ENCODE peak calls at places on chromosome 4, in ten cellular contexts. A, O, W, F, H, D, N, T, R and E are unnamed samples.
A peak's percentile ranks its signal among the peaks of the same experiment; 100 is the strongest.

GRCh38 chr4:173464486-173464885 is 65.5 kb downstream of the HAND2 start:
- DNase-seq in A (no peak), O (no peak), W (no peak), F (no peak), H (no peak), D (no peak), N (no peak), T (no peak), R (no peak), E (no peak)

GRCh38 chr4:116872941-116873340 is 212.4 kb downstream of the TRAM1L1 start:
- DNase-seq in A (no peak), O (no peak), W (no peak), F (no peak), H (no peak), D (no peak), N (no peak), T (no peak), R (no peak), E (no peak)

GRCh38 chr4:51842167-51842553 is 793 bp upstream of the DCUN1D4 start:
- DNase-seq in A (peak; percentile 15), O (no peak), W (no peak), F (no peak), H (no peak), D (peak; percentile 29), N (no peak), T (peak; percentile 7), R (peak; percentile 60), E (no peak)

GRCh38 chr4:141132689-141133145 is 552 bp downstream of the RNF150 start:
- DNase-seq in A (no peak), O (no peak), W (peak; percentile 67), F (no peak), H (no peak), D (peak; percentile 62), N (no peak), T (no peak), R (peak; percentile 46), E (no peak)

GRCh38 chr4:88613417-88613875 is 21.2 kb downstream of the HERC3 start:
- DNase-seq in A (no peak), O (no peak), W (no peak), F (peak; percentile 47), H (peak; percentile 85), D (no peak), N (peak; percentile 47), T (peak; percentile 82), R (no peak), E (no peak)

GRCh38 chr4:75922588-75922987 is 18.2 kb downstream of the NAAA start:
- DNase-seq in A (no peak), O (no peak), W (no peak), F (no peak), H (no peak), D (no peak), N (no peak), T (no peak), R (no peak), E (no peak)

GRCh38 chr4:150769235-150769634 is 187.3 kb downstream of the MAB21L2 start:
- DNase-seq in A (peak; percentile 16), O (no peak), W (no peak), F (no peak), H (no peak), D (peak; percentile 42), N (peak; percentile 52), T (no peak), R (no peak), E (no peak)

GRCh38 chr4:37767546-37767945 is 58.9 kb upstream of the PGM2 start:
- DNase-seq in A (no peak), O (peak; percentile 69), W (peak; percentile 91), F (peak; percentile 53), H (no peak), D (peak; percentile 42), N (peak; percentile 88), T (no peak), R (peak; percentile 61), E (peak; percentile 87)

GRCh38 chr4:5890063-5890727 is 2.7 kb downstream of the CRMP1 start:
- DNase-seq in A (no peak), O (no peak), W (no peak), F (no peak), H (no peak), D (no peak), N (no peak), T (no peak), R (no peak), E (no peak)

GRCh38 chr4:149465941-149466340 is 349.7 kb downstream of the IQCM start:
- DNase-seq in A (no peak), O (no peak), W (no peak), F (no peak), H (no peak), D (no peak), N (peak; percentile 85), T (no peak), R (no peak), E (no peak)

GRCh38 chr4:186832906-186833305 is 109.2 kb upstream of the FAT1 start:
- DNase-seq in A (peak; percentile 35), O (no peak), W (no peak), F (no peak), H (no peak), D (no peak), N (peak; percentile 89), T (no peak), R (no peak), E (no peak)

GRCh38 chr4:154164931-154165839 is 326.4 kb downstream of the DCHS2 start:
- DNase-seq in A (no peak), O (no peak), W (no peak), F (peak; percentile 66), H (no peak), D (no peak), N (peak; percentile 86), T (no peak), R (no peak), E (no peak)

GRCh38 chr4:165394275-165394674 is 15.5 kb downstream of the CPE start:
- DNase-seq in A (no peak), O (no peak), W (no peak), F (no peak), H (no peak), D (no peak), N (peak; percentile 23), T (no peak), R (no peak), E (no peak)

GRCh38 chr4:1008840-1009646 is 2.4 kb upstream of the FGFRL1 start:
- DNase-seq in A (no peak), O (peak; percentile 69), W (peak; percentile 74), F (no peak), H (peak; percentile 44), D (peak; percentile 60), N (no peak), T (peak; percentile 41), R (peak; percentile 74), E (peak; percentile 74)

GRCh38 chr4:156638332-156638731 is 333.3 kb downstream of the PDGFC start:
- DNase-seq in A (no peak), O (no peak), W (no peak), F (no peak), H (no peak), D (no peak), N (no peak), T (no peak), R (no peak), E (no peak)

GRCh38 chr4:156786713-156787112 is 184.9 kb downstream of the PDGFC start:
- DNase-seq in A (no peak), O (no peak), W (no peak), F (no peak), H (no peak), D (no peak), N (no peak), T (no peak), R (no peak), E (no peak)

GRCh38 chr4:165844151-165844550 is 28.9 kb upstream of the TLL1 start:
- DNase-seq in A (no peak), O (no peak), W (no peak), F (no peak), H (no peak), D (no peak), N (no peak), T (no peak), R (no peak), E (no peak)

GRCh38 chr4:184815046-184815877 is 10.5 kb downstream of the ACSL1 start:
- DNase-seq in A (peak; percentile 79), O (peak; percentile 86), W (peak; percentile 80), F (no peak), H (no peak), D (peak; percentile 67), N (peak; percentile 94), T (no peak), R (peak; percentile 91), E (peak; percentile 84)
- H3K4me1 ChIP-seq in A (peaks cover 51% of the 10 kb centered on the region), O (peaks cover 70% of the 10 kb centered on the region), W (no peaks in the 10 kb centered on the region), F (peaks cover 3% of the 10 kb centered on the region), H (peaks cover 5% of the 10 kb centered on the region), D (peaks cover 57% of the 10 kb centered on the region), N (peaks cover 22% of the 10 kb centered on the region), T (peaks cover 8% of the 10 kb centered on the region), R (no peaks in the 10 kb centered on the region), E (peaks cover 77% of the 10 kb centered on the region)

DNA sequence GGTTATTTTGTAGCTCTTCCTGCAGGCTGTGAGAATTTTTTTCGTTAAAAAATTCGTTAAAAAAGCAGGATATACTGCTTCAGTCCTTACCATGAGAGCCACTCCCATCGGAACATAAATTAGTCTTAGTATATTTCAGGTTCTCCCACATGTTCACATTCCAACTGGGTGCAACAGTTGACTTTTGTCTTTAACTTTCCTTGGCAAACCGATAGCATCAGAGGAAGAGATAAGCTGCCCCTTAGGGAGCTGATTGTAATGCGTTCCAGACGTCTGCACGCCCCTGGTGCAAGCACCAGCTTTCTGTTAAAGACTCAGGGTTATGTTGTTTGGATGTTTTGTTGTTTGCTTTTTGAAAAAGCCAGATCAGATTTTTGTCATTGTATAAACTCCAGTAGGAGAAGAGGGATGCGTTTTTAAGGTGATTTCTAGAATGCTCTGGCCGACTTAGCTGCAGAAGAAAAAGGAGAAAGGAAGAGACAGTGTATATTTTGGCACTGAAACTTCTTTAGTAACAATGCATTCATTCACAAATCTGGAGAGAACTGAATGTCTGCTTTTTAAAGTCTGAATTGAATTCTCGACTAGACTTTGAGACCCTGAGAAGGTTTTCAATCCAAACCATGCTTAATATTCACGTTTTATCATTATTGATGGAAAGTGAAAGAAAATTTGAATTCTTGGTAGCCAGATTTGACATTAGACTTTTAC is 160.9 kb downstream of the CBR4 start:
- DNase-seq in A (no peak), O (no peak), W (no peak), F (no peak), H (no peak), D (no peak), N (no peak), T (no peak), R (no peak), E (no peak)
- H3K4me1 ChIP-seq in A (no peaks in the 10 kb centered on the region), O (peaks cover 60% of the 10 kb centered on the region), W (peaks cover 11% of the 10 kb centered on the region), F (peaks cover 3% of the 10 kb centered on the region), H (no peaks in the 10 kb centered on the region), D (peaks cover 45% of the 10 kb centered on the region), N (peaks cover 24% of the 10 kb centered on the region), T (no peaks in the 10 kb centered on the region), R (no peaks in the 10 kb centered on the region), E (peaks cover 50% of the 10 kb centered on the region)

GRCh38 chr4:34921391-34921790 is 1322.9 kb downstream of the ARAP2 start:
- DNase-seq in A (no peak), O (no peak), W (no peak), F (no peak), H (no peak), D (no peak), N (no peak), T (no peak), R (no peak), E (no peak)
- H3K4me1 ChIP-seq in A (no peaks in the 10 kb centered on the region), O (no peaks in the 10 kb centered on the region), W (no peaks in the 10 kb centered on the region), F (no peaks in the 10 kb centered on the region), H (no peaks in the 10 kb centered on the region), D (no peaks in the 10 kb centered on the region), N (no peaks in the 10 kb centered on the region), T (no peaks in the 10 kb centered on the region), R (no peaks in the 10 kb centered on the region), E (no peaks in the 10 kb centered on the region)

DNA sequence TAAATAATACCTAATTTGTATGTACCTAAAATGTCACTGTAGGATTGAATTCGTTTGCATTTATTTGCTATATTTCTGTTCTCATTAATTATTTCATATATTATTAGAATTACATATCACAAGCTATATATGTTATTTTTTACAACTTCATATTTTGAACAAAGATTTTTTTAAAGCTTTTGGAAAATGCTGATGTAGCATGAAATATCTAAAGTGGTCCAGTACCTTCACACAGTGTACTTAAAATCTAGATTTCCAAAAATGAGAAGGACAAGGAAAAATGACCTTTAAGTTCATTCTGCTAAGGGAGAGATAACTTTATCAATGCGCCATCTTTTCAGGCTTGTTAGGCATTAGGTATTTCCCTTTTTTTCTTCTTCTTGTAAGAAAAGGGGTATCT is 71.8 kb downstream of the LARP7 start:
- DNase-seq in A (no peak), O (no peak), W (no peak), F (no peak), H (no peak), D (no peak), N (no peak), T (no peak), R (no peak), E (no peak)
- H3K4me1 ChIP-seq in A (no peaks in the 10 kb centered on the region), O (no peaks in the 10 kb centered on the region), W (peaks cover 4% of the 10 kb centered on the region), F (peaks cover 22% of the 10 kb centered on the region), H (peaks cover 5% of the 10 kb centered on the region), D (peaks cover 11% of the 10 kb centered on the region), N (no peaks in the 10 kb centered on the region), T (no peaks in the 10 kb centered on the region), R (no peaks in the 10 kb centered on the region), E (peaks cover 10% of the 10 kb centered on the region)